ENCODE peak calls at places on chromosomes 1 and 21, in six cellular contexts. O is KBM-7; H is COR-L47; Y is kidney epithelial cell; C is activated CD8-positive, alpha-beta memory T cell treated with anti-CD3 and anti-CD28 coated beads, Interleukin-2, amount 10 ng/mL, durations not matched to agents 7 days and 5 days; Q is AG10803. F is an unnamed sample.

GRCh38 chr1:85339089-85339488 is 62.7 kb upstream of the BCL10 start:
- DNase-seq in O (no peak), H (no peak), Y (no peak), C (no peak), Q (no peak), F (no peak)

GRCh38 chr1:222768592-222768991 is 31.6 kb downstream of the FAM177B start:
- DNase-seq in O (no peak), H (no peak), Y (no peak), C (no peak), Q (no peak), F (no peak)

GRCh38 chr21:42221581-42222345 is 2.8 kb downstream of the ABCG1 start:
- DNase-seq in O (peak; percentile 21), H (no peak), Y (no peak), C (no peak), Q (no peak), F (no peak)

GRCh38 chr1:115810609-115811008 is 30.3 kb downstream of the NHLH2 start:
- DNase-seq in O (no peak), H (no peak), Y (no peak), C (no peak), Q (no peak), F (no peak)

GRCh38 chr1:205950280-205950679 is 7.0 kb upstream of the SLC26A9 start:
- DNase-seq in O (no peak), H (no peak), Y (no peak), C (no peak), Q (peak; percentile 96), F (no peak)

GRCh38 chr1:67827688-67828087 is 5.6 kb downstream of the GNG12 start:
- DNase-seq in O (no peak), H (no peak), Y (no peak), C (no peak), Q (no peak), F (no peak)

GRCh38 chr1:115976062-115976899 is at the start of gene SLC22A15:
- DNase-seq in O (peak; percentile 93), H (no peak), Y (no peak), C (peak; percentile 76), Q (peak; percentile 71), F (peak; percentile 97)

GRCh38 chr1:238675241-238675640 is 711.1 kb upstream of the CHRM3 start:
- DNase-seq in O (no peak), H (no peak), Y (no peak), C (no peak), Q (no peak), F (no peak)

GRCh38 chr1:115838426-115838804 is 2.5 kb downstream of the NHLH2 start:
- DNase-seq in O (no peak), H (no peak), Y (no peak), C (no peak), Q (no peak), F (peak; percentile 26)

GRCh38 chr1:24283326-24284155 is 35.6 kb upstream of the GRHL3 start:
- DNase-seq in O (no peak), H (no peak), Y (no peak), C (no peak), Q (peak; percentile 69), F (no peak)

GRCh38 chr1:59138402-59138801 is 158.5 kb upstream of the FGGY start:
- DNase-seq in O (peak; percentile 77), H (no peak), Y (no peak), C (no peak), Q (no peak), F (peak; percentile 44)